ENCODE peak calls at places on chromosome 14, in nine cellular contexts. One of them, this sample, is unnamed.

GRCh38 chr14:86575141-86575540 is 1045.2 kb downstream of the FLRT2 start:
- DNase-seq in activated CD8-positive, alpha-beta memory T cell treated with anti-CD3 and anti-CD28 coated beads, Interleukin-2, amount 10 ng/mL, durations not matched to agents 7 days and 5 days: no peak
- DNase-seq in T-helper 2 cell: no peak
- DNase-seq in lower leg skin: no peak
- DNase-seq in LHCN-M2: peak
- DNase-seq in left colon: no peak
- DNase-seq in stimulated activated CD4-positive, alpha-beta T cell treated with anti-CD3 and anti-CD28 coated beads, Interleukin-15, amount 100 ng/mL, for 1 hour: no peak
- DNase-seq in effector memory CD8-positive, alpha-beta T cell: no peak
- DNase-seq in M059J: no peak
- DNase-seq in this sample: peak

GRCh38 chr14:98167702-98168101 is 1104.3 kb downstream of the BCL11B start:
- DNase-seq in M059J: no peak
- DNase-seq in lower leg skin: no peak
- DNase-seq in activated CD8-positive, alpha-beta memory T cell treated with anti-CD3 and anti-CD28 coated beads, Interleukin-2, amount 10 ng/mL, durations not matched to agents 7 days and 5 days: peak
- DNase-seq in effector memory CD8-positive, alpha-beta T cell: no peak
- DNase-seq in LHCN-M2: no peak
- DNase-seq in left colon: no peak
- DNase-seq in stimulated activated CD4-positive, alpha-beta T cell treated with anti-CD3 and anti-CD28 coated beads, Interleukin-15, amount 100 ng/mL, for 1 hour: no peak
- DNase-seq in T-helper 2 cell: no peak
- DNase-seq in this sample: no peak

GRCh38 chr14:92704036-92704804 is 44.2 kb downstream of the LGMN start:
- DNase-seq in left colon: no peak
- DNase-seq in activated CD8-positive, alpha-beta memory T cell treated with anti-CD3 and anti-CD28 coated beads, Interleukin-2, amount 10 ng/mL, durations not matched to agents 7 days and 5 days: no peak
- DNase-seq in M059J: no peak
- DNase-seq in LHCN-M2: no peak
- DNase-seq in T-helper 2 cell: no peak
- DNase-seq in effector memory CD8-positive, alpha-beta T cell: no peak
- DNase-seq in lower leg skin: no peak
- DNase-seq in stimulated activated CD4-positive, alpha-beta T cell treated with anti-CD3 and anti-CD28 coated beads, Interleukin-15, amount 100 ng/mL, for 1 hour: no peak
- DNase-seq in this sample: peak

GRCh38 chr14:101103321-101103901 is 199.9 kb upstream of the RTL1 start:
- DNase-seq in stimulated activated CD4-positive, alpha-beta T cell treated with anti-CD3 and anti-CD28 coated beads, Interleukin-15, amount 100 ng/mL, for 1 hour: no peak
- DNase-seq in LHCN-M2: no peak
- DNase-seq in T-helper 2 cell: no peak
- DNase-seq in effector memory CD8-positive, alpha-beta T cell: no peak
- DNase-seq in M059J: no peak
- DNase-seq in lower leg skin: peak
- DNase-seq in activated CD8-positive, alpha-beta memory T cell treated with anti-CD3 and anti-CD28 coated beads, Interleukin-2, amount 10 ng/mL, durations not matched to agents 7 days and 5 days: peak
- DNase-seq in left colon: no peak
- DNase-seq in this sample: no peak

GRCh38 chr14:104110491-104111209 is 25.1 kb downstream of the ASPG start:
- DNase-seq in left colon: no peak
- DNase-seq in stimulated activated CD4-positive, alpha-beta T cell treated with anti-CD3 and anti-CD28 coated beads, Interleukin-15, amount 100 ng/mL, for 1 hour: no peak
- DNase-seq in LHCN-M2: no peak
- DNase-seq in T-helper 2 cell: peak
- DNase-seq in activated CD8-positive, alpha-beta memory T cell treated with anti-CD3 and anti-CD28 coated beads, Interleukin-2, amount 10 ng/mL, durations not matched to agents 7 days and 5 days: no peak
- DNase-seq in lower leg skin: peak
- DNase-seq in effector memory CD8-positive, alpha-beta T cell: no peak
- DNase-seq in M059J: no peak
- DNase-seq in this sample: no peak

GRCh38 chr14:49051328-49052060 is 534.7 kb downstream of the RPS29 start:
- DNase-seq in LHCN-M2: no peak
- DNase-seq in effector memory CD8-positive, alpha-beta T cell: no peak
- DNase-seq in lower leg skin: no peak
- DNase-seq in stimulated activated CD4-positive, alpha-beta T cell treated with anti-CD3 and anti-CD28 coated beads, Interleukin-15, amount 100 ng/mL, for 1 hour: no peak
- DNase-seq in T-helper 2 cell: no peak
- DNase-seq in M059J: peak
- DNase-seq in left colon: no peak
- DNase-seq in activated CD8-positive, alpha-beta memory T cell treated with anti-CD3 and anti-CD28 coated beads, Interleukin-2, amount 10 ng/mL, durations not matched to agents 7 days and 5 days: no peak
- DNase-seq in this sample: no peak

GRCh38 chr14:33120966-33121365 is 182.3 kb downstream of the NPAS3 start:
- DNase-seq in M059J: peak
- DNase-seq in left colon: no peak
- DNase-seq in lower leg skin: no peak
- DNase-seq in effector memory CD8-positive, alpha-beta T cell: no peak
- DNase-seq in stimulated activated CD4-positive, alpha-beta T cell treated with anti-CD3 and anti-CD28 coated beads, Interleukin-15, amount 100 ng/mL, for 1 hour: no peak
- DNase-seq in activated CD8-positive, alpha-beta memory T cell treated with anti-CD3 and anti-CD28 coated beads, Interleukin-2, amount 10 ng/mL, durations not matched to agents 7 days and 5 days: no peak
- DNase-seq in LHCN-M2: peak
- DNase-seq in T-helper 2 cell: no peak
- DNase-seq in this sample: no peak

GRCh38 chr14:99035712-99036593 is 236.0 kb downstream of the BCL11B start:
- DNase-seq in T-helper 2 cell: no peak
- DNase-seq in M059J: peak
- DNase-seq in effector memory CD8-positive, alpha-beta T cell: no peak
- DNase-seq in activated CD8-positive, alpha-beta memory T cell treated with anti-CD3 and anti-CD28 coated beads, Interleukin-2, amount 10 ng/mL, durations not matched to agents 7 days and 5 days: no peak
- DNase-seq in left colon: peak
- DNase-seq in LHCN-M2: no peak
- DNase-seq in stimulated activated CD4-positive, alpha-beta T cell treated with anti-CD3 and anti-CD28 coated beads, Interleukin-15, amount 100 ng/mL, for 1 hour: no peak
- DNase-seq in lower leg skin: peak
- DNase-seq in this sample: peak

GRCh38 chr14:71362920-71363584 is 455.8 kb downstream of the PCNX1 start:
- DNase-seq in activated CD8-positive, alpha-beta memory T cell treated with anti-CD3 and anti-CD28 coated beads, Interleukin-2, amount 10 ng/mL, durations not matched to agents 7 days and 5 days: no peak
- DNase-seq in M059J: peak
- DNase-seq in lower leg skin: no peak
- DNase-seq in stimulated activated CD4-positive, alpha-beta T cell treated with anti-CD3 and anti-CD28 coated beads, Interleukin-15, amount 100 ng/mL, for 1 hour: no peak
- DNase-seq in LHCN-M2: peak
- DNase-seq in effector memory CD8-positive, alpha-beta T cell: no peak
- DNase-seq in left colon: no peak
- DNase-seq in T-helper 2 cell: no peak
- DNase-seq in this sample: peak

GRCh38 chr14:69327507-69327906 is 67.5 kb downstream of the GALNT16 start:
- DNase-seq in M059J: no peak
- DNase-seq in T-helper 2 cell: no peak
- DNase-seq in LHCN-M2: no peak
- DNase-seq in stimulated activated CD4-positive, alpha-beta T cell treated with anti-CD3 and anti-CD28 coated beads, Interleukin-15, amount 100 ng/mL, for 1 hour: no peak
- DNase-seq in effector memory CD8-positive, alpha-beta T cell: no peak
- DNase-seq in left colon: no peak
- DNase-seq in lower leg skin: no peak
- DNase-seq in activated CD8-positive, alpha-beta memory T cell treated with anti-CD3 and anti-CD28 coated beads, Interleukin-2, amount 10 ng/mL, durations not matched to agents 7 days and 5 days: no peak
- DNase-seq in this sample: no peak

GRCh38 chr14:100336618-100337530 is 13.7 kb downstream of the SLC25A47 start:
- DNase-seq in activated CD8-positive, alpha-beta memory T cell treated with anti-CD3 and anti-CD28 coated beads, Interleukin-2, amount 10 ng/mL, durations not matched to agents 7 days and 5 days: no peak
- DNase-seq in T-helper 2 cell: no peak
- DNase-seq in left colon: no peak
- DNase-seq in M059J: no peak
- DNase-seq in LHCN-M2: no peak
- DNase-seq in effector memory CD8-positive, alpha-beta T cell: no peak
- DNase-seq in lower leg skin: peak
- DNase-seq in stimulated activated CD4-positive, alpha-beta T cell treated with anti-CD3 and anti-CD28 coated beads, Interleukin-15, amount 100 ng/mL, for 1 hour: no peak
- DNase-seq in this sample: no peak

GRCh38 chr14:81323621-81324400 is 76.3 kb downstream of the STON2 start:
- DNase-seq in stimulated activated CD4-positive, alpha-beta T cell treated with anti-CD3 and anti-CD28 coated beads, Interleukin-15, amount 100 ng/mL, for 1 hour: no peak
- DNase-seq in effector memory CD8-positive, alpha-beta T cell: no peak
- DNase-seq in M059J: peak
- DNase-seq in LHCN-M2: no peak
- DNase-seq in left colon: peak
- DNase-seq in T-helper 2 cell: no peak
- DNase-seq in lower leg skin: no peak
- DNase-seq in activated CD8-positive, alpha-beta memory T cell treated with anti-CD3 and anti-CD28 coated beads, Interleukin-2, amount 10 ng/mL, durations not matched to agents 7 days and 5 days: no peak
- DNase-seq in this sample: no peak

GRCh38 chr14:73591690-73592448 is at the start of gene ACOT4:
- DNase-seq in stimulated activated CD4-positive, alpha-beta T cell treated with anti-CD3 and anti-CD28 coated beads, Interleukin-15, amount 100 ng/mL, for 1 hour: peak
- DNase-seq in M059J: no peak
- DNase-seq in effector memory CD8-positive, alpha-beta T cell: peak
- DNase-seq in left colon: peak
- DNase-seq in activated CD8-positive, alpha-beta memory T cell treated with anti-CD3 and anti-CD28 coated beads, Interleukin-2, amount 10 ng/mL, durations not matched to agents 7 days and 5 days: peak
- DNase-seq in lower leg skin: peak
- DNase-seq in LHCN-M2: no peak
- DNase-seq in T-helper 2 cell: peak
- DNase-seq in this sample: no peak

GRCh38 chr14:88597601-88598000 is 34.8 kb downstream of the ZC3H14 start:
- DNase-seq in LHCN-M2: no peak
- DNase-seq in activated CD8-positive, alpha-beta memory T cell treated with anti-CD3 and anti-CD28 coated beads, Interleukin-2, amount 10 ng/mL, durations not matched to agents 7 days and 5 days: no peak
- DNase-seq in left colon: no peak
- DNase-seq in stimulated activated CD4-positive, alpha-beta T cell treated with anti-CD3 and anti-CD28 coated beads, Interleukin-15, amount 100 ng/mL, for 1 hour: no peak
- DNase-seq in T-helper 2 cell: no peak
- DNase-seq in lower leg skin: no peak
- DNase-seq in effector memory CD8-positive, alpha-beta T cell: no peak
- DNase-seq in M059J: no peak
- DNase-seq in this sample: no peak

GRCh38 chr14:55975281-55975905 is 142.8 kb upstream of the PELI2 start:
- DNase-seq in left colon: no peak
- DNase-seq in effector memory CD8-positive, alpha-beta T cell: no peak
- DNase-seq in T-helper 2 cell: no peak
- DNase-seq in activated CD8-positive, alpha-beta memory T cell treated with anti-CD3 and anti-CD28 coated beads, Interleukin-2, amount 10 ng/mL, durations not matched to agents 7 days and 5 days: no peak
- DNase-seq in stimulated activated CD4-positive, alpha-beta T cell treated with anti-CD3 and anti-CD28 coated beads, Interleukin-15, amount 100 ng/mL, for 1 hour: no peak
- DNase-seq in LHCN-M2: no peak
- DNase-seq in M059J: no peak
- DNase-seq in lower leg skin: no peak
- DNase-seq in this sample: peak

GRCh38 chr14:104344815-104345214 is 206.4 kb downstream of the KIF26A start:
- DNase-seq in M059J: no peak
- DNase-seq in effector memory CD8-positive, alpha-beta T cell: no peak
- DNase-seq in LHCN-M2: no peak
- DNase-seq in activated CD8-positive, alpha-beta memory T cell treated with anti-CD3 and anti-CD28 coated beads, Interleukin-2, amount 10 ng/mL, durations not matched to agents 7 days and 5 days: no peak
- DNase-seq in stimulated activated CD4-positive, alpha-beta T cell treated with anti-CD3 and anti-CD28 coated beads, Interleukin-15, amount 100 ng/mL, for 1 hour: no peak
- DNase-seq in lower leg skin: no peak
- DNase-seq in T-helper 2 cell: no peak
- DNase-seq in left colon: no peak
- DNase-seq in this sample: no peak

GRCh38 chr14:100769035-100769939 is 42.6 kb downstream of the DLK1 start:
- DNase-seq in effector memory CD8-positive, alpha-beta T cell: no peak
- DNase-seq in left colon: no peak
- DNase-seq in lower leg skin: peak
- DNase-seq in activated CD8-positive, alpha-beta memory T cell treated with anti-CD3 and anti-CD28 coated beads, Interleukin-2, amount 10 ng/mL, durations not matched to agents 7 days and 5 days: no peak
- DNase-seq in M059J: no peak
- DNase-seq in T-helper 2 cell: no peak
- DNase-seq in LHCN-M2: no peak
- DNase-seq in stimulated activated CD4-positive, alpha-beta T cell treated with anti-CD3 and anti-CD28 coated beads, Interleukin-15, amount 100 ng/mL, for 1 hour: no peak
- DNase-seq in this sample: no peak

GRCh38 chr14:44701563-44702263 is 194.6 kb upstream of the FSCB start:
- DNase-seq in T-helper 2 cell: no peak
- DNase-seq in M059J: peak
- DNase-seq in left colon: no peak
- DNase-seq in lower leg skin: no peak
- DNase-seq in effector memory CD8-positive, alpha-beta T cell: no peak
- DNase-seq in stimulated activated CD4-positive, alpha-beta T cell treated with anti-CD3 and anti-CD28 coated beads, Interleukin-15, amount 100 ng/mL, for 1 hour: no peak
- DNase-seq in activated CD8-positive, alpha-beta memory T cell treated with anti-CD3 and anti-CD28 coated beads, Interleukin-2, amount 10 ng/mL, durations not matched to agents 7 days and 5 days: no peak
- DNase-seq in LHCN-M2: no peak
- DNase-seq in this sample: no peak

GRCh38 chr14:99562848-99563748 is 40.9 kb downstream of the CCDC85C start:
- DNase-seq in lower leg skin: no peak
- DNase-seq in activated CD8-positive, alpha-beta memory T cell treated with anti-CD3 and anti-CD28 coated beads, Interleukin-2, amount 10 ng/mL, durations not matched to agents 7 days and 5 days: no peak
- DNase-seq in stimulated activated CD4-positive, alpha-beta T cell treated with anti-CD3 and anti-CD28 coated beads, Interleukin-15, amount 100 ng/mL, for 1 hour: no peak
- DNase-seq in T-helper 2 cell: no peak
- DNase-seq in effector memory CD8-positive, alpha-beta T cell: no peak
- DNase-seq in left colon: peak
- DNase-seq in M059J: peak
- DNase-seq in LHCN-M2: peak
- DNase-seq in this sample: peak

GRCh38 chr14:54478621-54479215 is 10.1 kb downstream of the GMFB start:
- DNase-seq in stimulated activated CD4-positive, alpha-beta T cell treated with anti-CD3 and anti-CD28 coated beads, Interleukin-15, amount 100 ng/mL, for 1 hour: no peak
- DNase-seq in left colon: no peak
- DNase-seq in T-helper 2 cell: no peak
- DNase-seq in LHCN-M2: no peak
- DNase-seq in activated CD8-positive, alpha-beta memory T cell treated with anti-CD3 and anti-CD28 coated beads, Interleukin-2, amount 10 ng/mL, durations not matched to agents 7 days and 5 days: no peak
- DNase-seq in lower leg skin: no peak
- DNase-seq in effector memory CD8-positive, alpha-beta T cell: no peak
- DNase-seq in M059J: no peak
- DNase-seq in this sample: no peak

GRCh38 chr14:103260629-103261124 is 73.4 kb upstream of the EIF5 start:
- DNase-seq in lower leg skin: peak
- DNase-seq in T-helper 2 cell: no peak
- DNase-seq in M059J: peak
- DNase-seq in left colon: peak
- DNase-seq in activated CD8-positive, alpha-beta memory T cell treated with anti-CD3 and anti-CD28 coated beads, Interleukin-2, amount 10 ng/mL, durations not matched to agents 7 days and 5 days: no peak
- DNase-seq in LHCN-M2: peak
- DNase-seq in stimulated activated CD4-positive, alpha-beta T cell treated with anti-CD3 and anti-CD28 coated beads, Interleukin-15, amount 100 ng/mL, for 1 hour: no peak
- DNase-seq in effector memory CD8-positive, alpha-beta T cell: no peak
- DNase-seq in this sample: peak

GRCh38 chr14:104140213-104140462 is 1.8 kb downstream of the KIF26A start:
- DNase-seq in lower leg skin: peak
- DNase-seq in effector memory CD8-positive, alpha-beta T cell: no peak
- DNase-seq in T-helper 2 cell: no peak
- DNase-seq in LHCN-M2: no peak
- DNase-seq in left colon: no peak
- DNase-seq in activated CD8-positive, alpha-beta memory T cell treated with anti-CD3 and anti-CD28 coated beads, Interleukin-2, amount 10 ng/mL, durations not matched to agents 7 days and 5 days: no peak
- DNase-seq in stimulated activated CD4-positive, alpha-beta T cell treated with anti-CD3 and anti-CD28 coated beads, Interleukin-15, amount 100 ng/mL, for 1 hour: no peak
- DNase-seq in M059J: no peak
- DNase-seq in this sample: no peak

GRCh38 chr14:72788972-72789728 is 104.8 kb downstream of the DPF3 start:
- DNase-seq in left colon: no peak
- DNase-seq in T-helper 2 cell: no peak
- DNase-seq in stimulated activated CD4-positive, alpha-beta T cell treated with anti-CD3 and anti-CD28 coated beads, Interleukin-15, amount 100 ng/mL, for 1 hour: no peak
- DNase-seq in M059J: no peak
- DNase-seq in activated CD8-positive, alpha-beta memory T cell treated with anti-CD3 and anti-CD28 coated beads, Interleukin-2, amount 10 ng/mL, durations not matched to agents 7 days and 5 days: no peak
- DNase-seq in effector memory CD8-positive, alpha-beta T cell: no peak
- DNase-seq in lower leg skin: peak
- DNase-seq in LHCN-M2: no peak
- DNase-seq in this sample: no peak

GRCh38 chr14:105139212-105139825 is 29.3 kb downstream of the JAG2 start:
- DNase-seq in stimulated activated CD4-positive, alpha-beta T cell treated with anti-CD3 and anti-CD28 coated beads, Interleukin-15, amount 100 ng/mL, for 1 hour: no peak
- DNase-seq in activated CD8-positive, alpha-beta memory T cell treated with anti-CD3 and anti-CD28 coated beads, Interleukin-2, amount 10 ng/mL, durations not matched to agents 7 days and 5 days: no peak
- DNase-seq in LHCN-M2: no peak
- DNase-seq in T-helper 2 cell: no peak
- DNase-seq in lower leg skin: peak
- DNase-seq in left colon: no peak
- DNase-seq in effector memory CD8-positive, alpha-beta T cell: no peak
- DNase-seq in M059J: no peak
- DNase-seq in this sample: no peak

GRCh38 chr14:66507181-66507721 is 696 bp upstream of the GPHN start:
- DNase-seq in activated CD8-positive, alpha-beta memory T cell treated with anti-CD3 and anti-CD28 coated beads, Interleukin-2, amount 10 ng/mL, durations not matched to agents 7 days and 5 days: peak
- DNase-seq in effector memory CD8-positive, alpha-beta T cell: peak
- DNase-seq in T-helper 2 cell: no peak
- DNase-seq in lower leg skin: no peak
- DNase-seq in stimulated activated CD4-positive, alpha-beta T cell treated with anti-CD3 and anti-CD28 coated beads, Interleukin-15, amount 100 ng/mL, for 1 hour: no peak
- DNase-seq in M059J: no peak
- DNase-seq in left colon: no peak
- DNase-seq in LHCN-M2: no peak
- DNase-seq in this sample: no peak

GRCh38 chr14:103698380-103699260 is 16.6 kb downstream of the XRCC3 start:
- DNase-seq in effector memory CD8-positive, alpha-beta T cell: no peak
- DNase-seq in left colon: peak
- DNase-seq in M059J: no peak
- DNase-seq in lower leg skin: peak
- DNase-seq in LHCN-M2: no peak
- DNase-seq in T-helper 2 cell: no peak
- DNase-seq in activated CD8-positive, alpha-beta memory T cell treated with anti-CD3 and anti-CD28 coated beads, Interleukin-2, amount 10 ng/mL, durations not matched to agents 7 days and 5 days: no peak
- DNase-seq in stimulated activated CD4-positive, alpha-beta T cell treated with anti-CD3 and anti-CD28 coated beads, Interleukin-15, amount 100 ng/mL, for 1 hour: no peak
- DNase-seq in this sample: no peak

GRCh38 chr14:56118611-56119181 is 485 bp downstream of the PELI2 start:
- DNase-seq in effector memory CD8-positive, alpha-beta T cell: peak
- DNase-seq in activated CD8-positive, alpha-beta memory T cell treated with anti-CD3 and anti-CD28 coated beads, Interleukin-2, amount 10 ng/mL, durations not matched to agents 7 days and 5 days: no peak
- DNase-seq in lower leg skin: no peak
- DNase-seq in left colon: peak
- DNase-seq in M059J: peak
- DNase-seq in T-helper 2 cell: peak
- DNase-seq in stimulated activated CD4-positive, alpha-beta T cell treated with anti-CD3 and anti-CD28 coated beads, Interleukin-15, amount 100 ng/mL, for 1 hour: no peak
- DNase-seq in LHCN-M2: no peak
- DNase-seq in this sample: no peak

GRCh38 chr14:78697341-78697740 is 527.2 kb downstream of the NRXN3 start:
- DNase-seq in activated CD8-positive, alpha-beta memory T cell treated with anti-CD3 and anti-CD28 coated beads, Interleukin-2, amount 10 ng/mL, durations not matched to agents 7 days and 5 days: no peak
- DNase-seq in lower leg skin: no peak
- DNase-seq in stimulated activated CD4-positive, alpha-beta T cell treated with anti-CD3 and anti-CD28 coated beads, Interleukin-15, amount 100 ng/mL, for 1 hour: no peak
- DNase-seq in effector memory CD8-positive, alpha-beta T cell: no peak
- DNase-seq in M059J: peak
- DNase-seq in T-helper 2 cell: no peak
- DNase-seq in LHCN-M2: peak
- DNase-seq in left colon: no peak
- DNase-seq in this sample: peak

GRCh38 chr14:50830932-50831703 is at the start of gene NIN:
- DNase-seq in T-helper 2 cell: peak
- DNase-seq in LHCN-M2: peak
- DNase-seq in left colon: peak
- DNase-seq in M059J: peak
- DNase-seq in lower leg skin: peak
- DNase-seq in activated CD8-positive, alpha-beta memory T cell treated with anti-CD3 and anti-CD28 coated beads, Interleukin-2, amount 10 ng/mL, durations not matched to agents 7 days and 5 days: peak
- DNase-seq in effector memory CD8-positive, alpha-beta T cell: peak
- DNase-seq in stimulated activated CD4-positive, alpha-beta T cell treated with anti-CD3 and anti-CD28 coated beads, Interleukin-15, amount 100 ng/mL, for 1 hour: peak
- DNase-seq in this sample: peak

GRCh38 chr14:56992332-56992820 is 182.1 kb upstream of the OTX2 start:
- DNase-seq in left colon: no peak
- DNase-seq in T-helper 2 cell: no peak
- DNase-seq in effector memory CD8-positive, alpha-beta T cell: no peak
- DNase-seq in stimulated activated CD4-positive, alpha-beta T cell treated with anti-CD3 and anti-CD28 coated beads, Interleukin-15, amount 100 ng/mL, for 1 hour: no peak
- DNase-seq in LHCN-M2: no peak
- DNase-seq in lower leg skin: no peak
- DNase-seq in M059J: no peak
- DNase-seq in activated CD8-positive, alpha-beta memory T cell treated with anti-CD3 and anti-CD28 coated beads, Interleukin-2, amount 10 ng/mL, durations not matched to agents 7 days and 5 days: no peak
- DNase-seq in this sample: no peak

GRCh38 chr14:34522496-34522895 is 17.0 kb downstream of the EAPP start:
- DNase-seq in M059J: no peak
- DNase-seq in effector memory CD8-positive, alpha-beta T cell: no peak
- DNase-seq in left colon: no peak
- DNase-seq in LHCN-M2: no peak
- DNase-seq in T-helper 2 cell: no peak
- DNase-seq in stimulated activated CD4-positive, alpha-beta T cell treated with anti-CD3 and anti-CD28 coated beads, Interleukin-15, amount 100 ng/mL, for 1 hour: no peak
- DNase-seq in lower leg skin: no peak
- DNase-seq in activated CD8-positive, alpha-beta memory T cell treated with anti-CD3 and anti-CD28 coated beads, Interleukin-2, amount 10 ng/mL, durations not matched to agents 7 days and 5 days: no peak
- DNase-seq in this sample: no peak

This sample was measured in myocyte.